ENCODE peak calls at places on chromosomes 16 and 17, in six cellular contexts. I is B cell, D is psoas muscle, Y is mammary epithelial cell, N is MM.1S, P is AG09319. Q is an unnamed sample.

GRCh38 chr16:81172769-81173658 is 65.5 kb upstream of the BCO1 start:
- DNase-seq in I (no peak), D (no peak), Y (no peak), N (no peak), P (no peak), Q (no peak)

GRCh38 chr17:20127660-20128413 is 118.7 kb downstream of the SPECC1 start:
- DNase-seq in D (no peak), I (no peak), P (no peak), Y (peak), N (no peak), Q (no peak)

GRCh38 chr17:4747847-4748246 is 8.1 kb upstream of the CXCL16 start:
- DNase-seq in Y (no peak), I (no peak), P (no peak), D (no peak), N (peak), Q (peak)

GRCh38 chr17:56821847-56822534 is 11.7 kb downstream of the C17orf67 start:
- DNase-seq in N (no peak), P (no peak), D (no peak), Y (no peak), I (no peak), Q (no peak)

GRCh38 chr16:64182985-64183384 is 938.9 kb downstream of the CDH11 start:
- DNase-seq in N (no peak), D (no peak), Y (no peak), P (no peak), I (no peak), Q (no peak)

GRCh38 chr17:17729620-17730249 is 48.5 kb downstream of the RAI1 start:
- DNase-seq in P (no peak), I (peak), N (peak), Y (no peak), D (no peak), Q (peak)

GRCh38 chr16:23013484-23013883 is 135.8 kb downstream of the USP31 start:
- DNase-seq in P (no peak), I (no peak), D (no peak), N (no peak), Y (no peak), Q (no peak)

GRCh38 chr16:86604436-86605220 is 26.3 kb downstream of the FOXL1 start:
- DNase-seq in P (no peak), I (peak), N (peak), D (no peak), Y (no peak), Q (peak)

GRCh38 chr17:80018917-80019651 is 16.6 kb downstream of the TBC1D16 start:
- DNase-seq in Y (no peak), D (no peak), P (no peak), I (no peak), N (no peak), Q (no peak)

GRCh38 chr17:57600092-57600491 is 145.0 kb downstream of the CCDC182 start:
- DNase-seq in D (no peak), N (peak), I (no peak), P (no peak), Y (no peak), Q (peak)

GRCh38 chr17:80187493-80187892 is 17.7 kb downstream of the CARD14 start:
- DNase-seq in Y (peak), D (peak), I (no peak), P (peak), N (no peak), Q (no peak)

GRCh38 chr17:22512997-22513538 is 820.7 kb downstream of the KCNJ18 start:
- DNase-seq in N (no peak), I (no peak), D (no peak), Y (no peak), P (no peak), Q (no peak)

GRCh38 chr17:70208080-70208794 is 38.9 kb downstream of the KCNJ2 start:
- DNase-seq in Y (no peak), I (no peak), D (no peak), P (no peak), N (no peak), Q (peak)

GRCh38 chr16:85019659-85020245 is 7.8 kb upstream of the KIAA0513 start:
- DNase-seq in N (peak), I (no peak), Y (peak), D (peak), P (no peak), Q (no peak)

GRCh38 chr17:70314096-70314495 is 144.8 kb downstream of the KCNJ2 start:
- DNase-seq in P (no peak), I (no peak), N (no peak), D (no peak), Y (no peak), Q (no peak)

GRCh38 chr16:82782715-82783251 is 156.0 kb downstream of the CDH13 start:
- DNase-seq in P (no peak), D (no peak), I (no peak), Y (no peak), N (no peak), Q (no peak)

GRCh38 chr17:48717367-48718161 is 4.8 kb downstream of the PRAC1 start:
- DNase-seq in N (no peak), D (no peak), I (no peak), P (no peak), Y (no peak), Q (no peak)

GRCh38 chr16:70770968-70771552 is 29.9 kb downstream of the VAC14 start:
- DNase-seq in N (no peak), P (no peak), I (peak), D (peak), Y (peak), Q (peak)

GRCh38 chr17:63698381-63698885 is 1.5 kb downstream of the LIMD2 start:
- DNase-seq in N (peak), I (no peak), D (no peak), P (no peak), Y (no peak), Q (peak)

GRCh38 chr16:86509759-86510464 is 415 bp upstream of the FOXF1 start:
- DNase-seq in I (peak), P (peak), D (peak), Y (peak), N (no peak), Q (no peak)

GRCh38 chr17:4536742-4537411 is 18.3 kb downstream of the MYBBP1A start:
- DNase-seq in I (no peak), Y (no peak), P (peak), N (no peak), D (peak), Q (no peak)

GRCh38 chr17:80361495-80362220 is 53.3 kb upstream of the ENDOV start:
- DNase-seq in D (peak), P (no peak), Y (no peak), I (no peak), N (no peak), Q (peak)

GRCh38 chr17:28554565-28554964 is 2.1 kb upstream of the UNC119 start:
- DNase-seq in P (no peak), I (no peak), D (no peak), Y (no peak), N (no peak), Q (no peak)

GRCh38 chr17:80110927-80111701 is 9.7 kb downstream of the GAA start:
- DNase-seq in D (peak), P (no peak), N (no peak), I (no peak), Y (no peak), Q (no peak)

GRCh38 chr16:49466881-49467280 is 93.3 kb downstream of the C16orf78 start:
- DNase-seq in Y (no peak), P (no peak), I (no peak), D (no peak), N (no peak), Q (no peak)

GRCh38 chr17:64355536-64356303 is 34.9 kb downstream of the PECAM1 start:
- DNase-seq in N (no peak), D (no peak), Y (no peak), P (no peak), I (no peak), Q (peak)

GRCh38 chr16:87178977-87179376 is 138.2 kb downstream of the C16orf95 start:
- DNase-seq in Y (no peak), P (no peak), N (no peak), I (no peak), D (no peak), Q (no peak)

GRCh38 chr16:11050954-11051353 is 106.6 kb downstream of the CLEC16A start:
- DNase-seq in P (no peak), Y (no peak), I (no peak), N (no peak), D (no peak), Q (no peak)

GRCh38 chr17:5234645-5235576 is at the start of gene SCIMP:
- DNase-seq in D (no peak), N (no peak), I (peak), P (no peak), Y (no peak), Q (no peak)

GRCh38 chr17:21164226-21165019 is 37.7 kb downstream of the DHRS7B start:
- DNase-seq in I (no peak), N (no peak), D (no peak), P (no peak), Y (no peak), Q (no peak)

GRCh38 chr16:15881794-15882379 is 6.5 kb downstream of the CEP20 start:
- DNase-seq in Y (no peak), N (no peak), P (no peak), I (no peak), D (peak), Q (no peak)

DNA sequence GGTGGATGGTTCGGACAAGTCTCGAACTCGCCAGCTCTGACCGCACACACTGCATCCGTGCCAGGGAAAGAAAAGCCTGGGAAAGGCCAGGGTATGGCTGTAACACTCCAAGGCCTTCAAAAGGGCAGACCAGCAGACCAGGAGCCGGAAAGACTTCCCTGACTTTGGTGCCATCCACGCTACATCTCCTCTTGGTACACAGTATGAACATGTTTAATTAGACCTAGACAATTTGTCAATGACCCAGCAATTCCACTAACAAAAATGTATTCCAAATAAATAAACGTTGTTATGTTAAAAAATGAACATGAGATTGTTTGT is 637 bp upstream of the HDAC5 start:
- DNase-seq in N (no peak), I (no peak), Y (no peak), D (no peak), P (no peak), Q (no peak)
- TF ChIP-seq CTCF in N (no peak), I (peak), Y (no peak), D (no peak), P (no peak), Q (no peak)

DNA sequence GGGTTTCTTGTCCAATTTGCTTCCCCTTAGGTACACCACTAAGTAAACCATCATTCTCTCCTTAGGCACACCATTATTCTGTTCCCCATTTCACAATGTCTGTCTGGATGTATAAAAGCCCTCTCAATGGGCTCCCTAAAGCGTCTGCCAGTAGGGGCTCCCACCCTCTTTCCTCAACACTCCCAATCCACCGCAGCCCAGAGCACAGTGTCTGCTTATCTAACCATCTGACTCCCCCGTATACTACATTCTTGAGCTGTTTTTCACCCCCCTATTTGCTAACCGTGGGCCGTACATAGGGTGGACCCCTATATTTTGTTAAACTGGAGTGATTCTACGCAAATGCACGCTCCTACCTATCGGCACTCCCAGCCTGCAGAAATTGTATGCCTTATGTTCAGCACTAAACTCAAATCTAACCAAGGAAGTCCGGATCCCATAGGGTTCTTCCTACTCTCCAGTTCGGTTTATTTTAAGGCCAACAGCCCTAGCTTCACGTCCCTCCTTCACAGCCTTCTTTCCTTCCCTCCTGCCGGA is 674 bp upstream of the PSMD3 start:
- DNase-seq in I (no peak), D (no peak), P (no peak), N (peak), Y (peak), Q (peak)
- TF ChIP-seq CTCF in I (no peak), D (no peak), P (no peak), N (peak), Y (peak), Q (no peak)

DNA sequence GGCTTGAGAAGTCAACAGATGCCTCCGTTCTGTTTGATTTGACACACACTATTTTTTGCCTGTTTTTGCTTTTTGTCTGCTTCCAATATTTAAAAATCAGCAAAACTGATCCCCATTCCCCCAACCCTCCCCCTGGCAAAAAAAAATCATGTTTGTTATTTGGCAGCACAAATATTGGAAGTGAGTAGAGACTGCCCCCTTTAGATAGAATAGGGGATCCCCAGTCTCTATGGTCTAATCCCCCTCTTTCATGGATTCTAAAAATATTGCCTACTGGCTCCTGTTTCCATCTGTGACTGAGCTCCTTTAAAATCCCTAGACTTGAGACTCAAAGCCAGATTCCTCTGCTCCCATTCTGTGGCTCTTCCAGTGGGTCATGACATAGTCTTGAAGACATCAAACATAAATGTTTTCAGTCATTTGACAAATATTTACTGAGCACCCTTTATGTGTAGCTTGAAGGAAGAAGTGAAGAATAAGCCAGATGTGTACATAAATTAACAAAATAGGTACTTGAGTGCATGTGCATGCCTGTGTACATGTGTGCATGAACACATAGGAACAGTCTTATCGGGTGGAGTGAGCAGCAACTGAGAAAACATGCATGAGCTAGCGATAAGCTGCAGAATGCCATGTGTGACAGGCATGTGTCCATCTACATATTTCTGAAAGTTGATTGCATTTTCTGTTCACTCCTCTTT is 101.2 kb downstream of the SALL1 start:
- DNase-seq in D (no peak), Y (no peak), I (no peak), N (no peak), P (no peak), Q (no peak)
- TF ChIP-seq CTCF in D (no peak), Y (peak), I (no peak), N (no peak), P (no peak), Q (no peak)

DNA sequence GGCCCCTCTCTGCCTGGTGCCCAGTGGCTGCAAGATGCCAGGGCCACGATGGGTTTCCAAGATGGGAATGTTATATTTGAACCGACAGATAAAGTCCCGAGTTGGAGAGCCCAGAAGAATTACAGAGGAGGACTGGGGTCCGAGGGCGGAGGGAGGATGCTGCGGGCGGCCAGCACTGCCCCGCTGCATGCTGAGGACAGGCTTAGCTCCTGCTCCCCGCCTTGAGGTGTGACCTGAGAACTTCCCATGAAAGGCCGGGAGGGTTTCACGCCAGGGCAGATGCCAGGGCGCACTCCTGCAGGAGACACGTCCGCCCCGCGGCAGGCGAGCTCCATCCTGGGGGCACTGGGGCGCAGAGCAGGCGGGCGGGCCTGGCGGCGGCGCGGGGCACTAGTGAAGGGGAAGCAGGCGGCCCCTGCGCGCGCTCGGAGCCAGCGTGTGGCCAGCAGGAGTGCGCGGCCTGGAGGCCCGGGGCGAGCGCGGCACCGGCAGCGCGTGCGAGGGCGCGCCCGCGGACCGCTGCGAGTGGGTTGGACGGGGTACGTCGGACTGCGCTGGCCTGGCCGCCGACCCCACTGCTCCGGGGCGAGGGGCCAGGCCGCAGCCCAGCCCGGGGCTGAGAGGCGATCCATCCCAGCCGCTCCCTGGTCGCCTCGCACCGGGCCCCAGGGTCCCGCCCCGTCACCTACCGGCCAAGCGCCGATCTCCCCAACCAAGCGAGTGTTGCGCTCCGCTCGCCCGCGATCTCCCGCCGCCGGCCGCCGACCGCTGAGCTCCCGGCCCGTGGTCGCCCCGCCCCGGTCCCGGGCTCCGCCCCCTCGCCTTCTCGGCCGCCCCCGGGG is at the start of gene MAP3K14:
- DNase-seq in Y (peak), D (peak), P (no peak), I (peak), N (peak), Q (peak)
- TF ChIP-seq CTCF in Y (peak), D (no peak), P (peak), I (no peak), N (peak), Q (peak)

DNA sequence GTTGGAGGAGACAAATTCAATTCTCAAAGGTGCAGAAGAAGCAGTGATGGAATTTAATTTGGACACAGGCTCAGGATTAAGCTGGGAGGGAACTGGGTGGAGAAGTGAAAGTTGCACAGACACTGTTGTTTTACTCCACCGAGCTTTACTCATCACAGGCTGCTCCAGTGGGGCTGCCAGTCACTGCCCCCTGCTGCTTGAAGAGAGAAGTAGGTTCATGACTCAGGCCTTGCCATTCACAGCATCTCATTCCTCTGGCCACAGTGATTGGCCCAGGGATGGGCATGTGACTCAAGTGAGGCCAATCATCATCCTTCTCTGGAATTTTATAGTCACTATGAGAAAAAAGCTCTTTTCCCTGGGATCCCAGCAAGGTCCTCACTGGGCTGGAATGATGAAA is 11.8 kb downstream of the GNAO1 start:
- DNase-seq in N (peak), Y (peak), D (peak), I (peak), P (no peak), Q (peak)
- TF ChIP-seq CTCF in N (peak), Y (peak), D (no peak), I (peak), P (peak), Q (peak)

Q was measured in activated CD8-positive, alpha-beta T cell treated with anti-CD3 and anti-CD28 coated beads for 36 hours.